ENCODE peak calls at places on chromosomes 12 and 14, in six cellular contexts. F is skeletal muscle cell, J is ascending aorta, W is left colon, X is foreskin fibroblast, V is choroid plexus epithelial cell. C is an unnamed sample.

GRCh38 chr14:77007975-77008421 is 20.5 kb downstream of the IRF2BPL start:
- DNase-seq in F (no peak), V (no peak), W (peak), J (peak), X (no peak), C (no peak)

GRCh38 chr12:71533703-71534102 is 94.1 kb downstream of the LGR5 start:
- DNase-seq in W (no peak), F (no peak), X (no peak), J (no peak), V (no peak), C (no peak)

GRCh38 chr12:6056406-6057211 is 67.9 kb downstream of the VWF start:
- DNase-seq in W (no peak), V (no peak), X (no peak), J (no peak), F (no peak), C (peak)

GRCh38 chr12:122474324-122474716 is 26.4 kb downstream of the ZCCHC8 start:
- DNase-seq in X (no peak), W (no peak), F (no peak), J (no peak), V (no peak), C (no peak)

GRCh38 chr14:25833341-25834121 is 764.3 kb downstream of the NOVA1 start:
- DNase-seq in V (peak), F (peak), X (peak), J (no peak), W (no peak), C (peak)

GRCh38 chr14:24398943-24399801 is at the start of gene NYNRIN:
- DNase-seq in W (peak), F (no peak), V (peak), J (peak), X (peak), C (peak)

GRCh38 chr14:23068792-23069412 is 11.6 kb upstream of the CDH24 start:
- DNase-seq in W (peak), V (peak), F (peak), X (peak), J (peak), C (peak)

GRCh38 chr14:21868442-21869046 is 194.9 kb upstream of the OR4E1 start:
- DNase-seq in V (peak), X (no peak), W (peak), J (no peak), F (no peak), C (peak)

GRCh38 chr14:105601360-105602242 is 75.2 kb downstream of the TMEM121 start:
- DNase-seq in X (no peak), F (no peak), J (peak), V (no peak), W (no peak), C (no peak)

GRCh38 chr12:9347328-9348127 is 139.3 kb upstream of the PZP start:
- DNase-seq in V (peak), W (no peak), J (no peak), X (peak), F (peak), C (peak)

GRCh38 chr12:78933014-78933413 is 68.4 kb downstream of the SYT1 start:
- DNase-seq in W (no peak), F (no peak), X (peak), J (no peak), V (no peak), C (no peak)